ENCODE peak calls at places on chromosome 1, in ten cellular contexts. One of them, this sample, is unnamed.

GRCh38 chr1:158046726-158047510 is 53.5 kb downstream of the KIRREL1 start:
- DNase-seq in naive thymus-derived CD8-positive, alpha-beta T cell: no peak
- DNase-seq in stimulated activated CD8-positive, alpha-beta memory T cell treated with anti-CD3 and anti-CD28 coated beads, Interleukin-2, amount 100 ng/mL, for 48 hours: no peak
- DNase-seq in M059J: no peak
- DNase-seq in breast epithelium: no peak
- DNase-seq in Right ventricle myocardium superior: no peak
- DNase-seq in activated CD4-positive, alpha-beta T cell treated with anti-CD3 and anti-CD28 coated beads for 48 hours: no peak
- DNase-seq in hippocampal formation: no peak
- DNase-seq in fibroblast of the aortic adventitia: no peak
- DNase-seq in fibroblast of lung: no peak
- DNase-seq in this sample: no peak

GRCh38 chr1:64849942-64850341 is 105.1 kb downstream of the RAVER2 start:
- DNase-seq in Right ventricle myocardium superior: no peak
- DNase-seq in M059J: no peak
- DNase-seq in fibroblast of lung: no peak
- DNase-seq in activated CD4-positive, alpha-beta T cell treated with anti-CD3 and anti-CD28 coated beads for 48 hours: no peak
- DNase-seq in fibroblast of the aortic adventitia: no peak
- DNase-seq in breast epithelium: no peak
- DNase-seq in stimulated activated CD8-positive, alpha-beta memory T cell treated with anti-CD3 and anti-CD28 coated beads, Interleukin-2, amount 100 ng/mL, for 48 hours: no peak
- DNase-seq in naive thymus-derived CD8-positive, alpha-beta T cell: no peak
- DNase-seq in hippocampal formation: no peak
- DNase-seq in this sample: no peak

GRCh38 chr1:71298633-71299032 is 217.8 kb upstream of the ZRANB2 start:
- DNase-seq in breast epithelium: no peak
- DNase-seq in M059J: no peak
- DNase-seq in fibroblast of the aortic adventitia: no peak
- DNase-seq in fibroblast of lung: peak
- DNase-seq in activated CD4-positive, alpha-beta T cell treated with anti-CD3 and anti-CD28 coated beads for 48 hours: no peak
- DNase-seq in naive thymus-derived CD8-positive, alpha-beta T cell: no peak
- DNase-seq in stimulated activated CD8-positive, alpha-beta memory T cell treated with anti-CD3 and anti-CD28 coated beads, Interleukin-2, amount 100 ng/mL, for 48 hours: no peak
- DNase-seq in Right ventricle myocardium superior: no peak
- DNase-seq in hippocampal formation: no peak
- DNase-seq in this sample: no peak

GRCh38 chr1:4771267-4771666 is 116.9 kb downstream of the AJAP1 start:
- DNase-seq in Right ventricle myocardium superior: no peak
- DNase-seq in activated CD4-positive, alpha-beta T cell treated with anti-CD3 and anti-CD28 coated beads for 48 hours: no peak
- DNase-seq in fibroblast of the aortic adventitia: no peak
- DNase-seq in stimulated activated CD8-positive, alpha-beta memory T cell treated with anti-CD3 and anti-CD28 coated beads, Interleukin-2, amount 100 ng/mL, for 48 hours: no peak
- DNase-seq in naive thymus-derived CD8-positive, alpha-beta T cell: no peak
- DNase-seq in M059J: no peak
- DNase-seq in hippocampal formation: no peak
- DNase-seq in breast epithelium: no peak
- DNase-seq in fibroblast of lung: no peak
- DNase-seq in this sample: no peak

GRCh38 chr1:193539731-193540459 is 353.5 kb upstream of the B3GALT2 start:
- DNase-seq in fibroblast of lung: no peak
- DNase-seq in breast epithelium: no peak
- DNase-seq in M059J: no peak
- DNase-seq in fibroblast of the aortic adventitia: no peak
- DNase-seq in activated CD4-positive, alpha-beta T cell treated with anti-CD3 and anti-CD28 coated beads for 48 hours: peak
- DNase-seq in hippocampal formation: no peak
- DNase-seq in naive thymus-derived CD8-positive, alpha-beta T cell: peak
- DNase-seq in stimulated activated CD8-positive, alpha-beta memory T cell treated with anti-CD3 and anti-CD28 coated beads, Interleukin-2, amount 100 ng/mL, for 48 hours: no peak
- DNase-seq in Right ventricle myocardium superior: no peak
- DNase-seq in this sample: no peak

GRCh38 chr1:37556712-37557196 is at the start of gene DNALI1:
- DNase-seq in fibroblast of the aortic adventitia: peak
- DNase-seq in Right ventricle myocardium superior: peak
- DNase-seq in stimulated activated CD8-positive, alpha-beta memory T cell treated with anti-CD3 and anti-CD28 coated beads, Interleukin-2, amount 100 ng/mL, for 48 hours: peak
- DNase-seq in naive thymus-derived CD8-positive, alpha-beta T cell: no peak
- DNase-seq in M059J: peak
- DNase-seq in fibroblast of lung: peak
- DNase-seq in breast epithelium: peak
- DNase-seq in activated CD4-positive, alpha-beta T cell treated with anti-CD3 and anti-CD28 coated beads for 48 hours: peak
- DNase-seq in hippocampal formation: peak
- DNase-seq in this sample: peak

GRCh38 chr1:33455537-33456301 is 16.7 kb upstream of the ZSCAN20 start:
- DNase-seq in breast epithelium: no peak
- DNase-seq in stimulated activated CD8-positive, alpha-beta memory T cell treated with anti-CD3 and anti-CD28 coated beads, Interleukin-2, amount 100 ng/mL, for 48 hours: no peak
- DNase-seq in activated CD4-positive, alpha-beta T cell treated with anti-CD3 and anti-CD28 coated beads for 48 hours: peak
- DNase-seq in hippocampal formation: peak
- DNase-seq in fibroblast of lung: peak
- DNase-seq in naive thymus-derived CD8-positive, alpha-beta T cell: no peak
- DNase-seq in fibroblast of the aortic adventitia: peak
- DNase-seq in M059J: peak
- DNase-seq in Right ventricle myocardium superior: no peak
- DNase-seq in this sample: peak

GRCh38 chr1:6125366-6125765 is 54.8 kb downstream of the CHD5 start:
- DNase-seq in hippocampal formation: no peak
- DNase-seq in Right ventricle myocardium superior: peak
- DNase-seq in M059J: no peak
- DNase-seq in breast epithelium: no peak
- DNase-seq in stimulated activated CD8-positive, alpha-beta memory T cell treated with anti-CD3 and anti-CD28 coated beads, Interleukin-2, amount 100 ng/mL, for 48 hours: no peak
- DNase-seq in naive thymus-derived CD8-positive, alpha-beta T cell: no peak
- DNase-seq in activated CD4-positive, alpha-beta T cell treated with anti-CD3 and anti-CD28 coated beads for 48 hours: no peak
- DNase-seq in fibroblast of lung: no peak
- DNase-seq in fibroblast of the aortic adventitia: no peak
- DNase-seq in this sample: no peak

GRCh38 chr1:26409191-26409751 is 1.3 kb upstream of the LIN28A start:
- DNase-seq in fibroblast of lung: no peak
- DNase-seq in hippocampal formation: no peak
- DNase-seq in stimulated activated CD8-positive, alpha-beta memory T cell treated with anti-CD3 and anti-CD28 coated beads, Interleukin-2, amount 100 ng/mL, for 48 hours: no peak
- DNase-seq in Right ventricle myocardium superior: no peak
- DNase-seq in naive thymus-derived CD8-positive, alpha-beta T cell: no peak
- DNase-seq in fibroblast of the aortic adventitia: no peak
- DNase-seq in M059J: peak
- DNase-seq in activated CD4-positive, alpha-beta T cell treated with anti-CD3 and anti-CD28 coated beads for 48 hours: no peak
- DNase-seq in breast epithelium: no peak
- DNase-seq in this sample: no peak

GRCh38 chr1:980137-980571 is 1.7 kb downstream of the PERM1 start:
- DNase-seq in fibroblast of lung: no peak
- DNase-seq in Right ventricle myocardium superior: no peak
- DNase-seq in hippocampal formation: no peak
- DNase-seq in M059J: no peak
- DNase-seq in fibroblast of the aortic adventitia: no peak
- DNase-seq in stimulated activated CD8-positive, alpha-beta memory T cell treated with anti-CD3 and anti-CD28 coated beads, Interleukin-2, amount 100 ng/mL, for 48 hours: no peak
- DNase-seq in breast epithelium: no peak
- DNase-seq in naive thymus-derived CD8-positive, alpha-beta T cell: no peak
- DNase-seq in activated CD4-positive, alpha-beta T cell treated with anti-CD3 and anti-CD28 coated beads for 48 hours: no peak
- DNase-seq in this sample: no peak

GRCh38 chr1:63813829-63814277 is 40.0 kb downstream of the ROR1 start:
- DNase-seq in fibroblast of the aortic adventitia: peak
- DNase-seq in activated CD4-positive, alpha-beta T cell treated with anti-CD3 and anti-CD28 coated beads for 48 hours: no peak
- DNase-seq in stimulated activated CD8-positive, alpha-beta memory T cell treated with anti-CD3 and anti-CD28 coated beads, Interleukin-2, amount 100 ng/mL, for 48 hours: no peak
- DNase-seq in naive thymus-derived CD8-positive, alpha-beta T cell: no peak
- DNase-seq in Right ventricle myocardium superior: no peak
- DNase-seq in M059J: peak
- DNase-seq in hippocampal formation: peak
- DNase-seq in breast epithelium: no peak
- DNase-seq in fibroblast of lung: peak
- DNase-seq in this sample: no peak

GRCh38 chr1:960371-961131 is at the start of gene KLHL17:
- DNase-seq in stimulated activated CD8-positive, alpha-beta memory T cell treated with anti-CD3 and anti-CD28 coated beads, Interleukin-2, amount 100 ng/mL, for 48 hours: peak
- DNase-seq in M059J: peak
- DNase-seq in naive thymus-derived CD8-positive, alpha-beta T cell: peak
- DNase-seq in Right ventricle myocardium superior: peak
- DNase-seq in fibroblast of the aortic adventitia: peak
- DNase-seq in fibroblast of lung: peak
- DNase-seq in activated CD4-positive, alpha-beta T cell treated with anti-CD3 and anti-CD28 coated beads for 48 hours: peak
- DNase-seq in breast epithelium: no peak
- DNase-seq in hippocampal formation: peak
- DNase-seq in this sample: peak

GRCh38 chr1:28877132-28877781 is 37.1 kb upstream of the EPB41 start:
- DNase-seq in stimulated activated CD8-positive, alpha-beta memory T cell treated with anti-CD3 and anti-CD28 coated beads, Interleukin-2, amount 100 ng/mL, for 48 hours: peak
- DNase-seq in M059J: peak
- DNase-seq in fibroblast of lung: peak
- DNase-seq in hippocampal formation: peak
- DNase-seq in fibroblast of the aortic adventitia: peak
- DNase-seq in activated CD4-positive, alpha-beta T cell treated with anti-CD3 and anti-CD28 coated beads for 48 hours: peak
- DNase-seq in naive thymus-derived CD8-positive, alpha-beta T cell: peak
- DNase-seq in Right ventricle myocardium superior: peak
- DNase-seq in breast epithelium: peak
- DNase-seq in this sample: peak

GRCh38 chr1:232033285-232033684 is 406.7 kb downstream of the DISC1 start:
- DNase-seq in M059J: no peak
- DNase-seq in fibroblast of lung: no peak
- DNase-seq in stimulated activated CD8-positive, alpha-beta memory T cell treated with anti-CD3 and anti-CD28 coated beads, Interleukin-2, amount 100 ng/mL, for 48 hours: no peak
- DNase-seq in activated CD4-positive, alpha-beta T cell treated with anti-CD3 and anti-CD28 coated beads for 48 hours: no peak
- DNase-seq in breast epithelium: no peak
- DNase-seq in Right ventricle myocardium superior: no peak
- DNase-seq in hippocampal formation: no peak
- DNase-seq in fibroblast of the aortic adventitia: no peak
- DNase-seq in naive thymus-derived CD8-positive, alpha-beta T cell: no peak
- DNase-seq in this sample: no peak

GRCh38 chr1:152440635-152441471 is 26.8 kb upstream of the CRNN start:
- DNase-seq in stimulated activated CD8-positive, alpha-beta memory T cell treated with anti-CD3 and anti-CD28 coated beads, Interleukin-2, amount 100 ng/mL, for 48 hours: peak
- DNase-seq in M059J: peak
- DNase-seq in naive thymus-derived CD8-positive, alpha-beta T cell: peak
- DNase-seq in activated CD4-positive, alpha-beta T cell treated with anti-CD3 and anti-CD28 coated beads for 48 hours: peak
- DNase-seq in fibroblast of the aortic adventitia: peak
- DNase-seq in fibroblast of lung: peak
- DNase-seq in Right ventricle myocardium superior: peak
- DNase-seq in hippocampal formation: peak
- DNase-seq in breast epithelium: peak
- DNase-seq in this sample: peak

GRCh38 chr1:163202833-163203451 is at the start of gene RGS5:
- DNase-seq in breast epithelium: no peak
- DNase-seq in hippocampal formation: no peak
- DNase-seq in stimulated activated CD8-positive, alpha-beta memory T cell treated with anti-CD3 and anti-CD28 coated beads, Interleukin-2, amount 100 ng/mL, for 48 hours: no peak
- DNase-seq in activated CD4-positive, alpha-beta T cell treated with anti-CD3 and anti-CD28 coated beads for 48 hours: no peak
- DNase-seq in M059J: peak
- DNase-seq in Right ventricle myocardium superior: no peak
- DNase-seq in naive thymus-derived CD8-positive, alpha-beta T cell: no peak
- DNase-seq in fibroblast of lung: peak
- DNase-seq in fibroblast of the aortic adventitia: peak
- DNase-seq in this sample: no peak

GRCh38 chr1:165539306-165539705 is 4.5 kb upstream of the LRRC52 start:
- DNase-seq in breast epithelium: no peak
- DNase-seq in activated CD4-positive, alpha-beta T cell treated with anti-CD3 and anti-CD28 coated beads for 48 hours: no peak
- DNase-seq in M059J: peak
- DNase-seq in fibroblast of lung: no peak
- DNase-seq in Right ventricle myocardium superior: no peak
- DNase-seq in stimulated activated CD8-positive, alpha-beta memory T cell treated with anti-CD3 and anti-CD28 coated beads, Interleukin-2, amount 100 ng/mL, for 48 hours: no peak
- DNase-seq in naive thymus-derived CD8-positive, alpha-beta T cell: no peak
- DNase-seq in fibroblast of the aortic adventitia: no peak
- DNase-seq in hippocampal formation: no peak
- DNase-seq in this sample: no peak

GRCh38 chr1:31753623-31754349 is 10.4 kb downstream of the ADGRB2 start:
- DNase-seq in M059J: peak
- DNase-seq in Right ventricle myocardium superior: peak
- DNase-seq in activated CD4-positive, alpha-beta T cell treated with anti-CD3 and anti-CD28 coated beads for 48 hours: no peak
- DNase-seq in hippocampal formation: peak
- DNase-seq in fibroblast of the aortic adventitia: peak
- DNase-seq in naive thymus-derived CD8-positive, alpha-beta T cell: no peak
- DNase-seq in stimulated activated CD8-positive, alpha-beta memory T cell treated with anti-CD3 and anti-CD28 coated beads, Interleukin-2, amount 100 ng/mL, for 48 hours: no peak
- DNase-seq in fibroblast of lung: peak
- DNase-seq in breast epithelium: no peak
- DNase-seq in this sample: no peak

This sample was measured in erythroblast.